ENCODE peak calls at places on chromosomes 7 and 10, in five cellular contexts. K is GOT3, L is NCI-H748 treated with DMSO at 0.1 percent for 48 hours, W is adrenal gland, S is DMS53. R is an unnamed sample.

GRCh38 chr10:12412671-12413368 is 63.5 kb downstream of the CAMK1D start:
- DNase-seq in L (no peak), W (no peak), S (no peak), K (no peak), R (no peak)

GRCh38 chr7:17948503-17949238 is 8.4 kb upstream of the SNX13 start:
- DNase-seq in W (no peak), L (no peak), K (no peak), S (no peak), R (peak; percentile 15)

GRCh38 chr7:47991741-47992311 is 12.4 kb upstream of the HUS1 start:
- DNase-seq in S (peak; percentile 95), L (no peak), K (peak; percentile 35), W (peak; percentile 79), R (peak; percentile 80)

GRCh38 chr7:156612930-156613329 is 27.6 kb upstream of the RNF32 start:
- DNase-seq in W (no peak), K (no peak), S (no peak), L (no peak), R (no peak)

GRCh38 chr10:929965-930364 is 1.5 kb downstream of the LARP4B start:
- DNase-seq in S (no peak), L (no peak), K (no peak), W (peak; percentile 26), R (no peak)

GRCh38 chr7:78675511-78675910 is 778.0 kb downstream of the MAGI2 start:
- DNase-seq in S (no peak), W (no peak), K (no peak), L (no peak), R (no peak)

GRCh38 chr10:131937832-131938231 is 37.0 kb downstream of the PPP2R2D start:
- DNase-seq in K (no peak), L (no peak), S (no peak), W (no peak), R (no peak)

GRCh38 chr7:117041007-117041406 is 87.7 kb downstream of the ST7 start:
- DNase-seq in L (no peak), S (no peak), W (no peak), K (no peak), R (peak; percentile 79)

GRCh38 chr10:121357323-121357835 is 240.9 kb downstream of the FGFR2 start:
- DNase-seq in L (no peak), K (no peak), W (no peak), S (no peak), R (no peak)